ENCODE peak calls at places on chromosomes 13 and 19, in seven cellular contexts. One of them, this sample, is unnamed. For H3K9me3, the result is how much of the 10 kb centered on the place peaks cover.

GRCh38 chr19:39197808-39198207 is 1.0 kb downstream of the NCCRP1 start:
- DNase-seq in left ventricle myocardium inferior: no peak
- DNase-seq in thoracic aorta: no peak
- DNase-seq in tibial artery: no peak
- DNase-seq in ascending aorta: no peak
- DNase-seq in hepatocyte: no peak
- DNase-seq in ovary: no peak
- DNase-seq in this sample: no peak

GRCh38 chr13:52004508-52005183 is 6.6 kb downstream of the ATP7B start:
- DNase-seq in left ventricle myocardium inferior: no peak
- DNase-seq in thoracic aorta: no peak
- DNase-seq in tibial artery: no peak
- DNase-seq in ascending aorta: no peak
- DNase-seq in hepatocyte: no peak
- DNase-seq in ovary: no peak
- DNase-seq in this sample: no peak

GRCh38 chr19:3665681-3666544 is 34.4 kb downstream of the PIP5K1C start:
- DNase-seq in left ventricle myocardium inferior: peak
- DNase-seq in thoracic aorta: peak
- DNase-seq in tibial artery: peak
- DNase-seq in ascending aorta: no peak
- DNase-seq in hepatocyte: peak
- DNase-seq in ovary: peak
- DNase-seq in this sample: peak

GRCh38 chr19:48872884-48873475 is 759 bp downstream of the PPP1R15A start:
- DNase-seq in left ventricle myocardium inferior: peak
- DNase-seq in thoracic aorta: peak
- DNase-seq in tibial artery: peak
- DNase-seq in ascending aorta: peak
- DNase-seq in hepatocyte: peak
- DNase-seq in ovary: peak
- DNase-seq in this sample: peak

GRCh38 chr13:51158923-51159322 is 47.8 kb upstream of the C13orf42 start:
- DNase-seq in left ventricle myocardium inferior: no peak
- DNase-seq in thoracic aorta: no peak
- DNase-seq in tibial artery: no peak
- DNase-seq in ascending aorta: no peak
- DNase-seq in hepatocyte: no peak
- DNase-seq in ovary: no peak
- DNase-seq in this sample: no peak

GRCh38 chr19:32362318-32362691 is 16.9 kb downstream of the ZNF507 start:
- DNase-seq in left ventricle myocardium inferior: no peak
- DNase-seq in thoracic aorta: no peak
- DNase-seq in tibial artery: no peak
- DNase-seq in ascending aorta: no peak
- DNase-seq in hepatocyte: no peak
- DNase-seq in ovary: no peak
- DNase-seq in this sample: no peak

GRCh38 chr13:20953245-20953931 is 50.8 kb upstream of the XPO4 start:
- DNase-seq in left ventricle myocardium inferior: no peak
- DNase-seq in thoracic aorta: no peak
- DNase-seq in tibial artery: no peak
- DNase-seq in ascending aorta: no peak
- DNase-seq in hepatocyte: no peak
- DNase-seq in ovary: no peak
- DNase-seq in this sample: no peak

GRCh38 chr13:114315074-114315785 is 927 bp downstream of the CHAMP1 start:
- DNase-seq in left ventricle myocardium inferior: no peak
- DNase-seq in thoracic aorta: no peak
- DNase-seq in tibial artery: no peak
- DNase-seq in ascending aorta: no peak
- DNase-seq in hepatocyte: no peak
- DNase-seq in ovary: no peak
- DNase-seq in this sample: no peak

GRCh38 chr19:2728783-2729387 is 7.7 kb upstream of the DIRAS1 start:
- DNase-seq in left ventricle myocardium inferior: no peak
- DNase-seq in thoracic aorta: no peak
- DNase-seq in tibial artery: no peak
- DNase-seq in ascending aorta: no peak
- DNase-seq in hepatocyte: no peak
- DNase-seq in ovary: no peak
- DNase-seq in this sample: no peak

GRCh38 chr13:25963681-25964080 is 88.1 kb downstream of the SHISA2 start:
- DNase-seq in left ventricle myocardium inferior: no peak
- DNase-seq in thoracic aorta: no peak
- DNase-seq in tibial artery: no peak
- DNase-seq in ascending aorta: no peak
- DNase-seq in hepatocyte: no peak
- DNase-seq in ovary: no peak
- DNase-seq in this sample: peak

GRCh38 chr13:50842246-50842645 is 1.2 kb downstream of the DLEU7 start:
- DNase-seq in left ventricle myocardium inferior: no peak
- DNase-seq in thoracic aorta: no peak
- DNase-seq in tibial artery: no peak
- DNase-seq in ascending aorta: no peak
- DNase-seq in hepatocyte: no peak
- DNase-seq in ovary: no peak
- DNase-seq in this sample: no peak

GRCh38 chr13:109785141-109785891 is 1.1 kb downstream of the IRS2 start:
- DNase-seq in left ventricle myocardium inferior: peak
- DNase-seq in thoracic aorta: no peak
- DNase-seq in tibial artery: peak
- DNase-seq in ascending aorta: no peak
- DNase-seq in hepatocyte: peak
- DNase-seq in ovary: peak
- DNase-seq in this sample: peak

GRCh38 chr19:40348961-40349507 is 539 bp downstream of the PLD3 start:
- DNase-seq in left ventricle myocardium inferior: no peak
- DNase-seq in thoracic aorta: no peak
- DNase-seq in tibial artery: no peak
- DNase-seq in ascending aorta: no peak
- DNase-seq in hepatocyte: peak
- DNase-seq in ovary: no peak
- DNase-seq in this sample: no peak

GRCh38 chr19:35937345-35938281 is 1.4 kb downstream of the LRFN3 start:
- DNase-seq in left ventricle myocardium inferior: no peak
- DNase-seq in thoracic aorta: no peak
- DNase-seq in tibial artery: no peak
- DNase-seq in ascending aorta: no peak
- DNase-seq in hepatocyte: no peak
- DNase-seq in ovary: no peak
- DNase-seq in this sample: no peak

GRCh38 chr13:21137696-21138095 is 38.7 kb downstream of the SKA3 start:
- DNase-seq in left ventricle myocardium inferior: no peak
- DNase-seq in thoracic aorta: no peak
- DNase-seq in tibial artery: no peak
- DNase-seq in ascending aorta: no peak
- DNase-seq in hepatocyte: peak
- DNase-seq in ovary: no peak
- DNase-seq in this sample: no peak

GRCh38 chr19:18283338-18283737 is 1.9 kb upstream of the JUND start:
- DNase-seq in left ventricle myocardium inferior: no peak
- DNase-seq in thoracic aorta: no peak
- DNase-seq in tibial artery: no peak
- DNase-seq in ascending aorta: no peak
- DNase-seq in hepatocyte: no peak
- DNase-seq in ovary: peak
- DNase-seq in this sample: no peak

GRCh38 chr19:58476498-58477015 is 405 bp downstream of the ZNF446 start:
- DNase-seq in left ventricle myocardium inferior: no peak
- DNase-seq in thoracic aorta: peak
- DNase-seq in tibial artery: no peak
- DNase-seq in ascending aorta: no peak
- DNase-seq in hepatocyte: peak
- DNase-seq in ovary: no peak
- DNase-seq in this sample: peak

GRCh38 chr13:56166864-56167263 is 973.9 kb upstream of the PRR20A start:
- DNase-seq in left ventricle myocardium inferior: no peak
- DNase-seq in thoracic aorta: no peak
- DNase-seq in tibial artery: no peak
- DNase-seq in ascending aorta: no peak
- DNase-seq in hepatocyte: no peak
- DNase-seq in ovary: no peak
- DNase-seq in this sample: no peak

GRCh38 chr13:108121406-108121805 is 93.9 kb downstream of the LIG4 start:
- DNase-seq in left ventricle myocardium inferior: no peak
- DNase-seq in thoracic aorta: no peak
- DNase-seq in tibial artery: no peak
- DNase-seq in ascending aorta: no peak
- DNase-seq in hepatocyte: no peak
- DNase-seq in ovary: no peak
- DNase-seq in this sample: no peak

GRCh38 chr19:19464339-19465098 is 50.8 kb downstream of the TSSK6 start:
- DNase-seq in left ventricle myocardium inferior: no peak
- DNase-seq in thoracic aorta: no peak
- DNase-seq in tibial artery: no peak
- DNase-seq in ascending aorta: no peak
- DNase-seq in hepatocyte: peak
- DNase-seq in ovary: no peak
- DNase-seq in this sample: peak

GRCh38 chr13:99322297-99323103 is 15.3 kb upstream of the GPR183 start:
- DNase-seq in left ventricle myocardium inferior: no peak
- DNase-seq in thoracic aorta: no peak
- DNase-seq in tibial artery: no peak
- DNase-seq in ascending aorta: no peak
- DNase-seq in hepatocyte: no peak
- DNase-seq in ovary: no peak
- DNase-seq in this sample: no peak

DNA sequence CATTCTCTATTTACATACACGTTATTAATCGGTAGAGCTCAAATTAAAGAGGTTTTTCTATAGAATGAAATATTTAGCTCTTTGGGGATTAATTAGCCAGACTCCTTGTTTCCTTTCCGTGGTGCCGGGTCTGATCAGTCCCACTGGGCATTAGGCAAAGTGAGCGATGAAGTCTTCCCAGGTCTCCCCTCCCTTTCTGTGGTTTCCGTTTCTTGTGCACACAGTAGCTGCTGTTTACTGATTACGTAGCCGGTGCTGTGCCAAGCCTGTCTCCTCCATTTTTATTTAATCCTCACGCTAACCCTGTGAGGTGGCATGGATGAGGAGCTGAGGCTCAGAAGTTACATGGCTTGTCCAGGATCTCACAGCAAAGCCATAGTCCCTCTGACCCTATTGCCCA is 9.0 kb downstream of the SLC25A15 start:
- DNase-seq in left ventricle myocardium inferior: no peak
- DNase-seq in thoracic aorta: no peak
- DNase-seq in tibial artery: no peak
- DNase-seq in ascending aorta: no peak
- DNase-seq in hepatocyte: no peak
- DNase-seq in ovary: no peak
- DNase-seq in this sample: no peak
- TF ChIP-seq CTCF in left ventricle myocardium inferior: no peak
- TF ChIP-seq CTCF in thoracic aorta: no peak
- TF ChIP-seq CTCF in tibial artery: no peak
- TF ChIP-seq CTCF in ascending aorta: no peak
- TF ChIP-seq CTCF in hepatocyte: no peak
- TF ChIP-seq CTCF in ovary: no peak
- TF ChIP-seq CTCF in this sample: no peak

GRCh38 chr19:12244370-12244769 is 50.3 kb downstream of the ZNF44 start:
- DNase-seq in left ventricle myocardium inferior: no peak
- DNase-seq in thoracic aorta: no peak
- DNase-seq in tibial artery: no peak
- DNase-seq in ascending aorta: no peak
- DNase-seq in hepatocyte: no peak
- DNase-seq in ovary: no peak
- DNase-seq in this sample: no peak

DNA sequence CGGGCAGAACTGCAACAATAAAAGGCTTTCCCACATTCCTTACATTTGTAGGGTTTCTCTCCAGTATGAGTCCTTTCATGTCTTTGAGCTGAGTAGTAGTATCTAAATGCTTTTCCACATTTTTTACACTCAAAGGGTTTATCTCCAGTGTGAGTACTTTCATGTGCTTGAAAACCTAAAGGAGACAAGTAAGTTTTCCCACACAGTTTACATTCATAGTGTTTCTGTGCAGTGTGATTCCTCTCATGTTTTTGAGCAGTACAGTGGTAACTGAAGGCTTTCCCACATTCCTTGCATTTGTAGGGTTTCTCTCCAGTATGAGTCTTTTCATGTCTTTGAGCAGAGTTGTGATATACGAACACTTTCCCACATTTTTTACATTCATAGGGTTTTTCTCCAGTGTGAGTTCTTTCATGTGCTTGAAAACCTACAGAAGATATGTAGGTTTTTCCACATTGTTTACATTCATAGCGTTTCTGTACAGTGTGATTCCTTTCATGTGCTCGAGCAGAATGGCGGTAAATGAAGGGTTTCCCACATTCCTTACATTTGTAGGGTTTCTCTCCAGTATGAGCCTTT is 47.0 kb downstream of the ZNF44 start:
- DNase-seq in left ventricle myocardium inferior: no peak
- DNase-seq in thoracic aorta: no peak
- DNase-seq in tibial artery: no peak
- DNase-seq in ascending aorta: no peak
- DNase-seq in hepatocyte: no peak
- DNase-seq in ovary: no peak
- DNase-seq in this sample: no peak
- H3K9me3 ChIP-seq in left ventricle myocardium inferior: half or more
- H3K9me3 ChIP-seq in thoracic aorta: under half
- H3K9me3 ChIP-seq in tibial artery: under half
- H3K9me3 ChIP-seq in ascending aorta: half or more
- H3K9me3 ChIP-seq in hepatocyte: half or more
- H3K9me3 ChIP-seq in ovary: under half
- H3K9me3 ChIP-seq in this sample: under half

DNA sequence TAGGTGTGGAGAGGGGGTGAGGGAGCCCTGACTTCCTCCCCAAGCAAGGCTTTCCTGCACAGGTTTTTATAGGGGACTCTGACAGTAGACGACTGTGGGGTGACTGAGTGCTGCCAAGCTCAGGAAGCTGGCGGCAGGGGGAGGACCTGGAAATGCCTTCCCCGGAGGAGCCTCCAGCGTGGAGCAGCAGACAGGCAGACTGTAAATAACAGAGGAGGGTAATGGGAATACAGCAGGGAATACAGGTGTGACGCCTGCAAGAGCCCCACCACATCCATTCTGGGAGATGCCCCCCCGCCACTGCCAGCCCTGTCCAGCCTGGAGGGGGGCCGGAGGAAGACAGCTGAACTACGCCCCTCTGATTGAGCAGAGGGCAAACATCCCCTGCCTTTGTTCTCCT is 190.4 kb downstream of the UQCRFS1 start:
- DNase-seq in left ventricle myocardium inferior: no peak
- DNase-seq in thoracic aorta: no peak
- DNase-seq in tibial artery: no peak
- DNase-seq in ascending aorta: no peak
- DNase-seq in hepatocyte: no peak
- DNase-seq in ovary: no peak
- DNase-seq in this sample: no peak
- TF ChIP-seq CTCF in left ventricle myocardium inferior: no peak
- TF ChIP-seq CTCF in thoracic aorta: no peak
- TF ChIP-seq CTCF in tibial artery: no peak
- TF ChIP-seq CTCF in ascending aorta: no peak
- TF ChIP-seq CTCF in hepatocyte: no peak
- TF ChIP-seq CTCF in ovary: no peak
- TF ChIP-seq CTCF in this sample: no peak

DNA sequence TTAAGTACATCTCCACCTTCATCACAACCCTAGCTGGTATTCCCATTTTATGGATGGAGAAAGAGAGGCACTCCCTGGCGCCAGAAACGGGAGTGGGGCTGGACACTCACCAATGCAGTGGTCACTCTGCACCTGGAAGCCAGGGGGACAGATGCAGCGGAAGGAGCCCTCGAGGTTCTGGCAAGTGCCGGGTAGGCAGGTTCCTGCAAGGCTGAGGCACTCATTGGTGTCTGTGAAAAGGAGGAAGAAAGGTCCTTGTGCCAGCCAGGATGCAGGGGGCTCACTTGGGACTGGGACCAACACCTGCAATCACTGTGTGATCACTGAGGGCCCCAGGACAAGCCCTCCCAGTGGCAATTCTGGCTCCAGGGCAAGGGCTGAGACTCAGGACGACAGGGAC is 41.8 kb downstream of the CCL25 start:
- DNase-seq in left ventricle myocardium inferior: no peak
- DNase-seq in thoracic aorta: no peak
- DNase-seq in tibial artery: no peak
- DNase-seq in ascending aorta: no peak
- DNase-seq in hepatocyte: no peak
- DNase-seq in ovary: no peak
- DNase-seq in this sample: no peak
- H3K9me3 ChIP-seq in left ventricle myocardium inferior: half or more
- H3K9me3 ChIP-seq in thoracic aorta: under half
- H3K9me3 ChIP-seq in tibial artery: under half
- H3K9me3 ChIP-seq in ascending aorta: under half
- H3K9me3 ChIP-seq in hepatocyte: under half
- H3K9me3 ChIP-seq in ovary: under half
- H3K9me3 ChIP-seq in this sample: under half

This sample was measured in cardiac muscle cell.